ENCODE peak calls at places on chromosome 7, in seven cellular contexts. Z is fibroblast of the aortic adventitia; J is PC-9; S is RPMI7951; Q is activated T-helper 1 cell treated with anti-CD3 and anti-CD28 coated beads, Interleukin-2, amount 50 U/mL, for 16 hours; M is choroid plexus epithelial cell; F is hippocampal formation. W is an unnamed sample.

GRCh38 chr7:22377690-22378089 is 20.7 kb upstream of the RAPGEF5 start:
- DNase-seq in Z (no peak), M (no peak), F (peak), J (no peak), S (no peak), Q (no peak), W (no peak)

GRCh38 chr7:93558705-93559614 is 15.6 kb downstream of the CALCR start:
- DNase-seq in Z (no peak), Q (no peak), S (no peak), M (peak), F (no peak), J (peak), W (no peak)

GRCh38 chr7:54802114-54802513 is 43.1 kb upstream of the SEC61G start:
- DNase-seq in M (no peak), Z (no peak), Q (no peak), F (no peak), S (no peak), J (no peak), W (no peak)

GRCh38 chr7:148419856-148420508 is 170.6 kb upstream of the C7orf33 start:
- DNase-seq in F (no peak), J (no peak), Z (no peak), M (no peak), Q (no peak), S (no peak), W (no peak)

GRCh38 chr7:7772385-7772784 is 54.0 kb upstream of the RPA3 start:
- DNase-seq in F (no peak), J (no peak), Z (no peak), S (peak), Q (no peak), M (peak), W (peak)

GRCh38 chr7:44959956-44960640 is 18.7 kb downstream of the MYO1G start:
- DNase-seq in J (no peak), Q (no peak), S (no peak), F (no peak), Z (no peak), M (no peak), W (no peak)

GRCh38 chr7:84207025-84207424 is 12.4 kb upstream of the SEMA3A start:
- DNase-seq in M (no peak), F (no peak), S (no peak), Q (no peak), J (no peak), Z (no peak), W (no peak)

GRCh38 chr7:110929514-110930258 is 161.2 kb upstream of the LRRN3 start:
- DNase-seq in J (no peak), Q (no peak), Z (no peak), F (no peak), M (no peak), S (no peak), W (no peak)

GRCh38 chr7:32163911-32164310 is 93.7 kb upstream of the PDE1C start:
- DNase-seq in J (no peak), M (no peak), S (no peak), Q (no peak), F (no peak), Z (peak), W (peak)

GRCh38 chr7:87147500-87147899 is 4.8 kb upstream of the DMTF1 start:
- DNase-seq in S (no peak), J (no peak), Q (no peak), Z (no peak), F (no peak), M (no peak), W (no peak)

GRCh38 chr7:116674508-116675173 is 2.6 kb downstream of the MET start:
- DNase-seq in F (no peak), J (peak), M (no peak), S (peak), Q (no peak), Z (no peak), W (peak)